ENCODE peak calls at places on chromosomes 5 and 9, in six cellular contexts. M is trophoblast cell, E is H9, R is IMR-90, F is H1, S is mesenchymal stem cell. A is an unnamed sample.
A peak's percentile ranks its signal among the peaks of the same experiment; 100 is the strongest.

GRCh38 chr5:176172246-176172645 is 66.0 kb upstream of the SIMC1 start:
- DNase-seq in E (no peak), S (no peak), F (no peak), M (no peak), R (no peak), A (no peak)

GRCh38 chr5:141349917-141350619 is at the start of gene PCDHGB1:
- DNase-seq in M (no peak), R (peak; percentile 71), F (peak; percentile 83), E (peak; percentile 87), S (peak; percentile 15), A (no peak)

GRCh38 chr9:87206064-87206661 is 258.9 kb upstream of the GAS1 start:
- DNase-seq in M (no peak), E (no peak), R (peak; percentile 85), S (peak; percentile 70), F (no peak), A (no peak)

GRCh38 chr9:4792054-4792571 is 631 bp upstream of the RCL1 start:
- DNase-seq in F (no peak), M (no peak), R (no peak), S (no peak), E (no peak), A (no peak)

GRCh38 chr5:56479701-56480304 is 246.7 kb upstream of the ANKRD55 start:
- DNase-seq in S (no peak), E (no peak), M (no peak), F (no peak), R (no peak), A (no peak)

GRCh38 chr5:111892949-111893348 is 136.0 kb upstream of the NREP start:
- DNase-seq in F (no peak), E (no peak), R (peak; percentile 18), S (peak; percentile 21), M (no peak), A (no peak)

GRCh38 chr5:156741516-156741915 is 108.6 kb upstream of the PPP1R2B start:
- DNase-seq in S (no peak), F (no peak), E (no peak), M (no peak), R (no peak), A (no peak)

GRCh38 chr5:69527128-69527745 is 32.8 kb upstream of the GTF2H2C start:
- DNase-seq in E (no peak), S (no peak), F (no peak), M (no peak), R (no peak), A (no peak)

GRCh38 chr9:132509921-132510874 is 72.2 kb upstream of the BARHL1 start:
- DNase-seq in M (no peak), E (no peak), R (no peak), S (no peak), F (no peak), A (no peak)

GRCh38 chr5:10310073-10310779 is 2.5 kb upstream of the CMBL start:
- DNase-seq in R (peak; percentile 59), S (peak; percentile 39), M (peak; percentile 62), F (no peak), E (peak; percentile 57), A (no peak)

GRCh38 chr5:1709186-1709803 is 90.3 kb downstream of the MRPL36 start:
- DNase-seq in M (no peak), R (no peak), E (peak; percentile 44), F (peak; percentile 56), S (no peak), A (no peak)

GRCh38 chr5:60835554-60835953 is 8.5 kb downstream of the ELOVL7 start:
- DNase-seq in F (no peak), S (no peak), R (no peak), E (no peak), M (no peak), A (no peak)

GRCh38 chr5:157571357-157571827 is 4.2 kb downstream of the ADAM19 start:
- DNase-seq in S (peak; percentile 78), R (peak; percentile 77), M (peak; percentile 83), E (no peak), F (no peak), A (no peak)

GRCh38 chr9:137492464-137493162 is 33.5 kb upstream of the NSMF start:
- DNase-seq in M (no peak), R (no peak), S (no peak), F (no peak), E (peak; percentile 94), A (no peak)

GRCh38 chr9:125752070-125752628 is 5.0 kb downstream of the PBX3 start:
- DNase-seq in S (no peak), E (no peak), M (no peak), R (no peak), F (no peak), A (no peak)

GRCh38 chr9:111807197-111807596 is 12.5 kb upstream of the SHOC1 start:
- DNase-seq in F (no peak), E (no peak), M (peak; percentile 68), R (no peak), S (no peak), A (no peak)

DNA sequence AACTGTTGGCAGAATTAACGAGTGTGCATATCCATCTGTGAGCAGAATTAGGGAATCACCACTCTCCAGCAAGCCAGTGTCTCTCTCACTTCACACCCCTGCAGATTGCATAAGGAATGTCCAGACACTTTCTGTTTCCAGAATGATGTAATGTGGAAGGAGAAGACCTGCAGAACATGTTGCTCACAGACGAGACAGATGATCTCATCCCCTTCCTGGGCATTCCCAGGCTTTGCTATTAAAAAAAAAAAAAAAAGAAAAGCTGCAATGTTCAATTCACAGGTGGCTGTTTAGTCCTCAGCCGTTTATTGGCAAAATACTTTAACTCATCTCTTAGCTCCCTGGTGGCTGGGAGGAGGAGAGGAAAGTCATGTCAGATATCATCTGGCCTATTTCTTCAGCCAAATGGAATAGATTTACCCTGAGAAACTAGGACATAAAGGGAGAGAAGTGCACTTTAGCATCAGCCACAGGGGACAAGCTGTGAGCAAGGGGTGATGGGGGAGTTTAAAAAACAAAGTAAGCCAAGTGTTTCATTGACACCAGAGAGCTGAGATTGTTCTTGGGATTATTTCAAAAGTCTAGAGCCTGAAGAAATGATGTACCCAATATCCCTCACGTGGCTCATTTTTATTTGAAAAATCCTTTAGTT is 95.9 kb upstream of the TNC start:
- DNase-seq in S (peak; percentile 96), M (peak; percentile 62), F (no peak), E (no peak), R (peak; percentile 94), A (no peak)
- H3K18ac ChIP-seq in S (no peak overlapping the region), M (no peak overlapping the region), F (no peak overlapping the region), E (no peak overlapping the region), R (peak overlapping the region; percentile 18), A (no peak overlapping the region)

DNA sequence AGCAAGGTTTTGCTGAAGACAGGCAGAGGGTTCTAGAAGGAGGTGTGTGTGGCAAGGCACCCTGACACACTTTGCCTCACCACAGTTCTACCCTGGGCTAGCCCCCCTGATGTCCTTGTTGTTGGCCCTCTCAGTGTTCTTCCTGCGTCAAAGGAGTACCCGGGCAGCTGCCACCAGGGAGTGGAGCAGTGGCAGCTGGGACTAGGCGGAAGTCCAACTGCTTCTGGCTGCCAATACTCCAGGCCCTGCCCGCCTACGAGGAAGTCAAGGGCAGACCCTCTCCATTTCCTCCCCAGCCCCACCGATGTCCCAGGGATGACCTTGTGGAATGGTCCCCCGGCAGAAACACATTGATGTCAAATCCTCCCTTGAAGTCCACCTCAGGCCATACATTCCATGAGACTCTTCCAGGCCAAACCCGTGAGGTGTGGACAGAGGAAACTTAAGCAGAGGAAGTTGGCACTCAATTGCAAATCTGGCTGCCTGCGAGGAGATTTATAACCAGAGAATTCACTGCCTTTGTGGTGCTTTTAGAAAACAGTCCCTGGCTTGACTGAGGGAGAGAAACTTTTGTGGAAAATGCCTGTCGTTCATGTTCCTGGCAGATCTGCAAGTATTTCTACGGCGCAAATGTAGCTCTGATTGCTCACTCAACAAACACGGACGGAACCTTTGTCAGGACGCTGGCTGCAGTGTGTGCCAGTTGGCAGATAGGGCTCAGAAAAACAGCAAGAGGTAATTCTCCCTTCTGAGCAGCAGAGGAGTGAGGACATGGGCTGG is 339.7 kb downstream of the RAB3C start:
- DNase-seq in M (no peak), S (no peak), E (no peak), R (peak; percentile 6), F (no peak), A (no peak)
- H3K27ac ChIP-seq in M (no peak overlapping the region), S (no peak overlapping the region), E (no peak overlapping the region), R (no peak overlapping the region), F (no peak overlapping the region), A (no peak overlapping the region)

DNA sequence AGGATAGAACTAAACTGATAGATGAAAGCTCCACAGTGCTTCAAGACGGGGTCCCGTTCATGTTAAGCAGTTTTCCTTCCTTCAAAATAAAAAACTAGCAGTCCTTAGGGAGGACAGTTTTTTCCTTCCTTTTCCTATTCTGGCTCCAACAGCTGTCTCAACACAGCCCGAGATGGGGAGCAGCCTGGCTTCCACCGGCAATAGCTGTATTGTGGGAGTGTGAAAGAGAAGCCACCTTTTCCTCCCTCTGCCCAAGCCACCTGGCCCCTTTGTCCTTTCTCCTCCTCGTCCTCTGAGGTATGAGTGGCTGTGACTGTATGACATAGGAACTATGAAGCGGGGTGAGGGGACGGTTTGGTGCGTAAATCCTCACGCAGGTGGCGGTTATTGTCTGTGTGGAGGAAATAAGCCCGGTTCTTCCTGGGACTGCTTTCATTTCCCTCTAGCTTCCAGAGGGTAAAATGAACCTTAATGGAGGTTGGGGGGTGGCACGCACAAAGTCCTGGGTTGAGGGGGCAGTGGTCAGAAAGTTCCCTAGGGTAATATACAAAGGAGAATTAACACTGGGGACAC is 292.0 kb upstream of the DMRT1 start:
- DNase-seq in F (no peak), M (no peak), S (no peak), E (no peak), R (no peak), A (no peak)
- H4K91ac ChIP-seq in F (no peak overlapping the region), M (no peak overlapping the region), S (no peak overlapping the region), E (no peak overlapping the region), R (no peak overlapping the region), A (no peak overlapping the region)

GRCh38 chr5:166377756-166378155 is 1913.7 kb upstream of the WWC1 start:
- DNase-seq in F (no peak), M (no peak), E (no peak), R (no peak), S (no peak), A (no peak)

GRCh38 chr5:166379515-166379914 is 1911.9 kb upstream of the WWC1 start:
- DNase-seq in F (no peak), R (no peak), E (no peak), M (no peak), S (no peak), A (no peak)

DNA sequence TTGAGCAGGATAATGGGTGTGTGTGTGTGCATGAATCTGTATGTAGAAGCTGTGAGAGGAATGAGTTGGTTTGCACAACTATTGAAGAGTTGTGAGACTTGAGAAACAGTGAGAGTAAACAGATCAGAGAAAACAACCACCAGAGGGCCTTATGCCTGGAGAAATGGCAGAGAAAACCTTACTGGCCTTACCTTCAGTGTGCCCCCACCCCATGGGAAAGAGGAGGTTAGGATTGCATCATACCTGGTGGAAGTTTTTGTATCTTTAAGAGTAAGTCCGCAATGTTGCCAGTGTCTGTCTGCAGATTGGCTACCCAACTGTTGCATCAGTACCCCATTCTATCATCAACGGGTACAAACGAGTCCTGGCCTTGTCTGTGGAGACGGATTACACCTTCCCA is 1909.4 kb upstream of the WWC1 start:
- DNase-seq in E (peak; percentile 75), S (no peak), M (no peak), F (peak; percentile 64), R (no peak), A (no peak)
- H3K18ac ChIP-seq in E (no peak overlapping the region), S (no peak overlapping the region), M (no peak overlapping the region), F (no peak overlapping the region), R (no peak overlapping the region), A (no peak overlapping the region)

A was measured in neuronal stem cell.